ENCODE peak calls at places on chromosome 10, in eight cellular contexts. J is Peyer's patch, H is sigmoid colon, M is GM13977, Z is H9, W is nephron progenitor cell, Q is mesothelial cell of epicardium, P is mammary epithelial cell. R is an unnamed sample.

GRCh38 chr10:80699602-80700039 is 161.9 kb downstream of the SH2D4B start:
- DNase-seq in J (peak; percentile 81), H (peak; percentile 80), M (peak; percentile 74), Z (peak; percentile 93), W (peak; percentile 95), Q (peak; percentile 79), P (peak; percentile 40), R (peak; percentile 41)

GRCh38 chr10:85655394-85655793 is 711.2 kb downstream of the GRID1 start:
- DNase-seq in J (no peak), H (no peak), M (no peak), Z (no peak), W (no peak), Q (no peak), P (no peak), R (no peak)

GRCh38 chr10:124566981-124567835 is 105.6 kb downstream of the LHPP start:
- DNase-seq in J (no peak), H (peak; percentile 46), M (no peak), Z (no peak), W (no peak), Q (no peak), P (no peak), R (no peak)

GRCh38 chr10:31630866-31631567 is 297.6 kb downstream of the ARHGAP12 start:
- DNase-seq in J (no peak), H (peak; percentile 66), M (no peak), Z (no peak), W (no peak), Q (no peak), P (no peak), R (no peak)

GRCh38 chr10:26869528-26869927 is 8.8 kb upstream of the ABI1 start:
- DNase-seq in J (no peak), H (no peak), M (no peak), Z (no peak), W (no peak), Q (no peak), P (peak; percentile 99), R (no peak)

GRCh38 chr10:118501171-118501570 is 94.3 kb downstream of the PRLHR start:
- DNase-seq in J (no peak), H (no peak), M (no peak), Z (no peak), W (no peak), Q (no peak), P (peak; percentile 88), R (no peak)

GRCh38 chr10:124152781-124153600 is 59.6 kb upstream of the CHST15 start:
- DNase-seq in J (peak; percentile 79), H (peak; percentile 75), M (peak; percentile 48), Z (peak; percentile 66), W (no peak), Q (no peak), P (peak; percentile 98), R (no peak)

GRCh38 chr10:86254526-86255174 is 111.9 kb downstream of the GRID1 start:
- DNase-seq in J (peak; percentile 40), H (no peak), M (no peak), Z (peak; percentile 24), W (no peak), Q (no peak), P (peak; percentile 9), R (no peak)

GRCh38 chr10:30583778-30584415 is 45.7 kb downstream of the LYZL2 start:
- DNase-seq in J (peak; percentile 84), H (peak; percentile 86), M (peak; percentile 34), Z (no peak), W (peak; percentile 13), Q (no peak), P (peak; percentile 94), R (no peak)

GRCh38 chr10:60414111-60414510 is 24.4 kb upstream of the ANK3 start:
- DNase-seq in J (no peak), H (no peak), M (no peak), Z (no peak), W (no peak), Q (no peak), P (no peak), R (no peak)

GRCh38 chr10:13945760-13946460 is 359.1 kb downstream of the PRPF18 start:
- DNase-seq in J (no peak), H (no peak), M (no peak), Z (no peak), W (peak; percentile 47), Q (no peak), P (no peak), R (no peak)

GRCh38 chr10:79937256-79937635 is 11.7 kb downstream of the SFTPD start:
- DNase-seq in J (no peak), H (no peak), M (no peak), Z (peak; percentile 5), W (no peak), Q (no peak), P (no peak), R (no peak)

GRCh38 chr10:49333192-49333591 is 34.2 kb downstream of the C10orf71 start:
- DNase-seq in J (no peak), H (no peak), M (no peak), Z (no peak), W (no peak), Q (no peak), P (no peak), R (no peak)

GRCh38 chr10:16606421-16606820 is 84.7 kb upstream of the C1QL3 start:
- DNase-seq in J (no peak), H (no peak), M (no peak), Z (no peak), W (no peak), Q (no peak), P (no peak), R (no peak)

GRCh38 chr10:97024181-97025073 is 161.3 kb downstream of the SLIT1 start:
- DNase-seq in J (peak; percentile 72), H (no peak), M (peak; percentile 54), Z (no peak), W (no peak), Q (no peak), P (peak; percentile 70), R (no peak)

GRCh38 chr10:110919971-110920881 is 822 bp downstream of the SHOC2 start:
- DNase-seq in J (peak; percentile 59), H (peak; percentile 73), M (peak; percentile 32), Z (peak; percentile 43), W (no peak), Q (peak; percentile 33), P (peak; percentile 61), R (peak; percentile 25)

GRCh38 chr10:42304341-42304740 is 334.0 kb downstream of the ZNF33B start:
- DNase-seq in J (no peak), H (no peak), M (no peak), Z (no peak), W (no peak), Q (no peak), P (no peak), R (no peak)

GRCh38 chr10:35464805-35465456 is 128.6 kb downstream of the CCNY start:
- DNase-seq in J (no peak), H (no peak), M (no peak), Z (no peak), W (no peak), Q (no peak), P (no peak), R (no peak)

GRCh38 chr10:91907914-91908357 is 1.4 kb downstream of the FGFBP3 start:
- DNase-seq in J (no peak), H (no peak), M (peak; percentile 74), Z (no peak), W (no peak), Q (peak; percentile 25), P (no peak), R (no peak)

GRCh38 chr10:11160982-11161554 is 143.4 kb downstream of the CELF2 start:
- DNase-seq in J (no peak), H (peak; percentile 77), M (no peak), Z (no peak), W (no peak), Q (no peak), P (no peak), R (no peak)

GRCh38 chr10:112585052-112585451 is 138.0 kb downstream of the VTI1A start:
- DNase-seq in J (no peak), H (no peak), M (no peak), Z (no peak), W (no peak), Q (no peak), P (peak; percentile 75), R (no peak)

GRCh38 chr10:10830316-10831061 is 187.2 kb upstream of the CELF2 start:
- DNase-seq in J (no peak), H (no peak), M (no peak), Z (no peak), W (no peak), Q (no peak), P (peak; percentile 72), R (no peak)

GRCh38 chr10:121436630-121437311 is 161.5 kb downstream of the FGFR2 start:
- DNase-seq in J (no peak), H (no peak), M (no peak), Z (no peak), W (no peak), Q (no peak), P (no peak), R (no peak)

GRCh38 chr10:35895331-35895730 is 253.2 kb upstream of the FZD8 start:
- DNase-seq in J (no peak), H (no peak), M (no peak), Z (no peak), W (no peak), Q (no peak), P (peak; percentile 65), R (no peak)

GRCh38 chr10:79243211-79244067 is 103.8 kb upstream of the PPIF start:
- DNase-seq in J (peak; percentile 84), H (peak; percentile 87), M (peak; percentile 85), Z (peak; percentile 65), W (peak; percentile 79), Q (no peak), P (no peak), R (peak; percentile 33)

GRCh38 chr10:71957546-71958275 is 6.5 kb upstream of the CHST3 start:
- DNase-seq in J (no peak), H (no peak), M (no peak), Z (no peak), W (no peak), Q (no peak), P (no peak), R (no peak)
- TF ChIP-seq CTCF in J (no peak), H (no peak), M (no peak), Z (peak; percentile 56), W (no peak), Q (no peak), P (no peak), R (no peak)

DNA sequence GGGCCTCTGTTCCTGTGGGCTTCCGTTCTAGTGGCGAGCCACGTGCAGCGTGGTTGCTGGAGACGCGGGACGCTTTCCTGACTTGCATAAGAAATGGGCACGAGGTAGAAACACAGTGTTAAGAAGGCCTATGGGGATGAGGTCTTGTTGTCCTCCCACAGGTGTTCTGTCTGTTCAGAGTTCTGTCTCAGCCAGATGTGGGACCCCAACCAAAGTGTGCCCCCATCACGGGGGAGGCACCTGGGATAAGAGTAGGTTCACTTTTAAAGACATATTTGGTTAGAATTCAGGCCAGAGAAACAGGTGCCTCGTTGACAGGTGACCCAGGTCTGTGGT is 56.0 kb upstream of the PITRM1 start:
- DNase-seq in J (no peak), H (no peak), M (no peak), Z (no peak), W (no peak), Q (no peak), P (no peak), R (no peak)
- TF ChIP-seq CTCF in J (no peak), H (no peak), M (no peak), Z (no peak), W (no peak), Q (no peak), P (no peak), R (no peak)

GRCh38 chr10:66844176-66844947 is 81.5 kb upstream of the LRRTM3 start:
- DNase-seq in J (no peak), H (no peak), M (no peak), Z (no peak), W (no peak), Q (no peak), P (no peak), R (no peak)
- TF ChIP-seq CTCF in J (no peak), H (no peak), M (peak; percentile 1), Z (peak; percentile 17), W (no peak), Q (no peak), P (no peak), R (no peak)

GRCh38 chr10:588246-589165 is 101.0 kb downstream of the DIP2C start:
- DNase-seq in J (no peak), H (no peak), M (no peak), Z (no peak), W (peak; percentile 30), Q (no peak), P (no peak), R (no peak)
- TF ChIP-seq CTCF in J (no peak), H (no peak), M (no peak), Z (peak; percentile 8), W (no peak), Q (no peak), P (no peak), R (no peak)

R was measured in natural killer cell.